ENCODE peak calls at places on chromosomes 2 and 18, in four cellular contexts. L is A549, E is adrenal gland, N is psoas muscle. V is an unnamed sample.
A peak's percentile ranks its signal among the peaks of the same experiment; 100 is the strongest.

GRCh38 chr18:3150688-3151087 is 69.1 kb downstream of the MYOM1 start:
- DNase-seq in L (no peak), E (no peak), N (no peak), V (no peak)

GRCh38 chr2:231099918-231100317 is 24.9 kb downstream of the HTR2B start:
- DNase-seq in L (no peak), E (no peak), N (no peak), V (no peak)

GRCh38 chr2:143477724-143478443 is 348.7 kb downstream of the ARHGAP15 start:
- DNase-seq in L (no peak), E (no peak), N (no peak), V (no peak)

GRCh38 chr2:110866496-110866895 is 134.1 kb downstream of the ACOXL start:
- DNase-seq in L (no peak), E (no peak), N (no peak), V (no peak)

GRCh38 chr2:171181067-171182049 is 20.7 kb upstream of the TLK1 start:
- DNase-seq in L (no peak), E (no peak), N (no peak), V (no peak)

GRCh38 chr2:230925443-230925878 is 419 bp upstream of the GPR55 start:
- DNase-seq in L (no peak), E (no peak), N (no peak), V (no peak)

GRCh38 chr18:32056613-32057358 is 34.9 kb upstream of the RNF138 start:
- DNase-seq in L (no peak), E (no peak), N (no peak), V (no peak)

GRCh38 chr2:143482316-143482715 is 353.1 kb downstream of the ARHGAP15 start:
- DNase-seq in L (no peak), E (no peak), N (no peak), V (no peak)

GRCh38 chr2:88234760-88235159 is 64.6 kb downstream of the THNSL2 start:
- DNase-seq in L (no peak), E (peak; percentile 17), N (no peak), V (no peak)

GRCh38 chr2:134301099-134301970 is 47.5 kb downstream of the MGAT5 start:
- DNase-seq in L (no peak), E (no peak), N (no peak), V (no peak)

GRCh38 chr2:62565309-62565908 is 59.4 kb upstream of the TMEM17 start:
- DNase-seq in L (no peak), E (no peak), N (no peak), V (no peak)

GRCh38 chr2:50727940-50728339 is 304.0 kb downstream of the NRXN1 start:
- DNase-seq in L (no peak), E (no peak), N (no peak), V (no peak)

GRCh38 chr2:75787532-75788132 is 76.9 kb upstream of the GCFC2 start:
- DNase-seq in L (no peak), E (no peak), N (no peak), V (no peak)

GRCh38 chr2:161625314-161625919 is 1.2 kb downstream of the SLC4A10 start:
- DNase-seq in L (no peak), E (no peak), N (no peak), V (no peak)

GRCh38 chr18:74172697-74173433 is 24.5 kb downstream of the TIMM21 start:
- DNase-seq in L (no peak), E (no peak), N (no peak), V (no peak)

GRCh38 chr2:74515271-74516069 is 1.2 kb downstream of the TLX2 start:
- DNase-seq in L (no peak), E (no peak), N (no peak), V (peak; percentile 23)

GRCh38 chr18:51300912-51301311 is 103.4 kb upstream of the MEX3C start:
- DNase-seq in L (no peak), E (no peak), N (no peak), V (no peak)

GRCh38 chr2:72824224-72824842 is 1.5 kb downstream of the EXOC6B start:
- DNase-seq in L (no peak), E (peak; percentile 34), N (no peak), V (no peak)

GRCh38 chr2:226639550-226639949 is 160.1 kb downstream of the IRS1 start:
- DNase-seq in L (no peak), E (no peak), N (no peak), V (no peak)

GRCh38 chr2:182164686-182165085 is 179.0 kb downstream of the PPP1R1C start:
- DNase-seq in L (no peak), E (no peak), N (no peak), V (no peak)

GRCh38 chr2:38720613-38721241 is 30.4 kb downstream of the SRSF7 start:
- DNase-seq in L (no peak), E (peak; percentile 93), N (peak; percentile 70), V (peak; percentile 95)

GRCh38 chr18:63290456-63291200 is 28.9 kb downstream of the BCL2 start:
- DNase-seq in L (no peak), E (no peak), N (no peak), V (no peak)

GRCh38 chr2:197349699-197350098 is 39.1 kb upstream of the ANKRD44 start:
- DNase-seq in L (no peak), E (no peak), N (no peak), V (no peak)

GRCh38 chr2:54524236-54524991 is 68.3 kb downstream of the SPTBN1 start:
- DNase-seq in L (no peak), E (peak; percentile 71), N (no peak), V (peak; percentile 79)

GRCh38 chr2:2787301-2787907 is 456.3 kb upstream of the MYT1L start:
- DNase-seq in L (no peak), E (no peak), N (no peak), V (peak; percentile 28)

GRCh38 chr18:63844254-63844653 is 43.3 kb upstream of the SERPINB2 start:
- DNase-seq in L (no peak), E (no peak), N (no peak), V (no peak)

GRCh38 chr18:76357585-76358265 is 137.3 kb downstream of the ZNF516 start:
- DNase-seq in L (no peak), E (no peak), N (no peak), V (no peak)

GRCh38 chr18:73717570-73717969 is 430.1 kb downstream of the FBXO15 start:
- DNase-seq in L (no peak), E (no peak), N (no peak), V (no peak)

GRCh38 chr2:31979966-31980365 is 30.8 kb downstream of the MEMO1 start:
- DNase-seq in L (no peak), E (no peak), N (no peak), V (no peak)

GRCh38 chr18:961644-962355 is 57.1 kb downstream of the ADCYAP1 start:
- DNase-seq in L (no peak), E (no peak), N (no peak), V (peak; percentile 48)

GRCh38 chr2:202017940-202018339 is 15.7 kb upstream of the FZD7 start:
- DNase-seq in L (no peak), E (no peak), N (no peak), V (no peak)

GRCh38 chr2:135055182-135055786 is 3.2 kb downstream of the RAB3GAP1 start:
- DNase-seq in L (no peak), E (no peak), N (no peak), V (peak; percentile 6)

GRCh38 chr2:43524180-43524965 is 71.5 kb downstream of the THADA start:
- DNase-seq in L (peak; percentile 23), E (no peak), N (no peak), V (no peak)
- TF ChIP-seq CTCF in L (peak; percentile 10), E (peak; percentile 14), N (no peak), V (no peak)

GRCh38 chr2:100105678-100106054 is 36.7 kb downstream of the AFF3 start:
- DNase-seq in L (no peak), E (no peak), N (no peak), V (no peak)

GRCh38 chr2:100107911-100108647 is 34.3 kb downstream of the AFF3 start:
- DNase-seq in L (no peak), E (no peak), N (no peak), V (no peak)

GRCh38 chr2:100107440-100107839 is 35.0 kb downstream of the AFF3 start:
- DNase-seq in L (no peak), E (no peak), N (no peak), V (no peak)

GRCh38 chr2:100104718-100105677 is 37.4 kb downstream of the AFF3 start:
- DNase-seq in L (no peak), E (no peak), N (peak; percentile 31), V (no peak)

DNA sequence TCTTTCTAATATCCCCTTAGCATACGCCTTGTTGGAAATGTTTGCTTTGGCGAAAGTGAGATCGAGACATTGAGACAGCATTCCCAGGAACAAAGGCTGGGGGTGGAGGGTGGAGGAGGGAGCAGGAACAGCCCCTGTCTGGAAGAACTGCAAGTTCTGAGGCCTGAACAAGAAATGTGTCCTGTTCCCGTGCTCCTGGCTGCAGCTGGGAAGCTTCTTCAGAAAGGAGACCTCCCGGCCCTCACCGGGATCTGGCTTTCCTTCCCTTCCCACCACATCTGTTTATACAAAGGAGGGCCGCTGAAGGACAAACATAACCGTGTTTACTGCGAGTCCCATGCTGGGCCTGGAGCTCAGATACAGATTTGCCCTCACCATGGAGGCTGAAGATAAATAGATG is 35.9 kb downstream of the AFF3 start:
- DNase-seq in L (no peak), E (no peak), N (no peak), V (no peak)
- H3K4me3 ChIP-seq in L (no peak overlapping the region), E (no peak overlapping the region), N (no peak overlapping the region), V (no peak overlapping the region)

GRCh38 chr2:160457588-160457987 is 36.0 kb downstream of the RBMS1 start:
- DNase-seq in L (no peak), E (no peak), N (no peak), V (no peak)
- H3K4me1 ChIP-seq in L (peaks cover 52% of the 10 kb centered on the region), E (peaks cover 9% of the 10 kb centered on the region), N (peaks cover 37% of the 10 kb centered on the region), V (peaks cover 12% of the 10 kb centered on the region)

DNA sequence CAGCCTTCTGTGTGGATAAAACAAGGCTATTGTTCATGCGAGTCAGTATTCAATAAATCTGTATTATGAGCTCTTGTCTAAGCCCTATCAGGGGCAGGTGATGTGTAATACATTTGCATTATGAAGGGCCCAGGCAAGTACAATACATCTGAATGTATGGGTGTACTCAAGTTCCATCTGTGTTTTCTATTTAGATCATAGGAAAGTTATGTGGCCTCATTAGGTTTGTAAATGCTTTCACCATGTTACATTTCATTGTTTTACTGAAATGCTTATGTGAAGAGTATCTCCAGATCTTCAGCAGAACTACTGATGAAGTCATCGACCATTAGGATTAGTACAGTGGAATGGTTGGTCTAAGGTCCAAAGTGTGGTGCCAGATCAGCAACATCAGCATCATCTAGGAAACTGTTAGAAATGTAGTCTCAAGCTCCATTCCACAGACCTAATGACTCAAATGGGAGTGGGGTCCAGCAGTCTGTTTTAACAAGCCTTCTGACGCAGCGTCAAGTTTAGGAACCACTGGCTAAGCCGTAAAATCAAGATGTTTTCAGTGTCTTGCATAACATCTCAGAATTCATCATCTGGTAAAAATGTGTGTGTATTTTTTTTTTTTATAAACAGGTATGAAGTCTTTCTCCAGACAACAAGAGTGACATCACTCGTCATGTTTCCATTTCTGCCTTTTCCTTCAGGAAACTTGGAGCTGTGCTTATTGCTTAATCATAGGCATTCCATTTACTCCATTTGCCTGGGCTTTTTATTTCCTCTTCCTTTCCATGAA is 80.5 kb downstream of the LYPD6 start:
- DNase-seq in L (no peak), E (no peak), N (no peak), V (no peak)
- TF ChIP-seq CTCF in L (no peak), E (no peak), N (no peak), V (no peak)

GRCh38 chr2:190254451-190254850 is 65.2 kb downstream of the HIBCH start:
- DNase-seq in L (no peak), E (no peak), N (no peak), V (no peak)
- H3K4me3 ChIP-seq in L (no peak overlapping the region), E (no peak overlapping the region), N (no peak overlapping the region), V (no peak overlapping the region)

V was measured in thyroid gland.